ENCODE peak calls at places on chromosomes 1 and 21, in nine cellular contexts. D is CD4-positive, alpha-beta T cell; J is NCI-H2171 treated with DMSO at 0.1 percent for 48 hours; X is AG10803; R is RCC 7860; W is GM12865; P is activated CD4-positive, alpha-beta T cell treated with anti-CD3 and anti-CD28 coated beads, Interleukin-2, amount 50 U/mL, for 1 hour; A is NCI-H446; T is iPS-NIHi11. O is an unnamed sample.

GRCh38 chr1:173869108-173869359 is 854 bp downstream of the ZBTB37 start:
- DNase-seq in D (no peak), J (no peak), X (no peak), R (no peak), W (no peak), P (no peak), A (no peak), T (no peak), O (no peak)

GRCh38 chr1:35186239-35186638 is 6.7 kb downstream of the SFPQ start:
- DNase-seq in D (no peak), J (no peak), X (no peak), R (no peak), W (no peak), P (no peak), A (no peak), T (no peak), O (no peak)

GRCh38 chr1:91026777-91027176 is 4.9 kb upstream of the ZNF644 start:
- DNase-seq in D (no peak), J (no peak), X (peak; percentile 26), R (no peak), W (no peak), P (no peak), A (no peak), T (no peak), O (peak; percentile 34)

GRCh38 chr1:107897428-107898339 is 67.3 kb downstream of the VAV3 start:
- DNase-seq in D (no peak), J (no peak), X (no peak), R (no peak), W (peak; percentile 29), P (no peak), A (no peak), T (no peak), O (no peak)

GRCh38 chr1:24443241-24443656 is 27.6 kb downstream of the NIPAL3 start:
- DNase-seq in D (no peak), J (peak; percentile 23), X (peak; percentile 70), R (no peak), W (no peak), P (no peak), A (no peak), T (peak; percentile 29), O (no peak)

GRCh38 chr1:204285438-204286322 is 71.9 kb upstream of the GOLT1A start:
- DNase-seq in D (no peak), J (no peak), X (no peak), R (no peak), W (no peak), P (no peak), A (peak; percentile 41), T (no peak), O (no peak)

GRCh38 chr1:243471026-243471685 is 215.3 kb downstream of the SDCCAG8 start:
- DNase-seq in D (no peak), J (peak; percentile 99), X (no peak), R (no peak), W (no peak), P (no peak), A (peak; percentile 75), T (no peak), O (no peak)

GRCh38 chr1:155329980-155330598 is 9.4 kb downstream of the RUSC1 start:
- DNase-seq in D (no peak), J (no peak), X (no peak), R (no peak), W (no peak), P (no peak), A (no peak), T (no peak), O (no peak)

GRCh38 chr1:203537806-203538464 is 44.0 kb downstream of the OPTC start:
- DNase-seq in D (no peak), J (peak; percentile 28), X (peak; percentile 58), R (no peak), W (no peak), P (no peak), A (no peak), T (no peak), O (peak; percentile 41)

GRCh38 chr1:86502721-86503430 is 34.1 kb downstream of the CLCA1 start:
- DNase-seq in D (no peak), J (peak; percentile 39), X (no peak), R (no peak), W (peak; percentile 37), P (no peak), A (no peak), T (peak; percentile 12), O (no peak)

GRCh38 chr1:206100226-206100780 is 16.9 kb downstream of the AVPR1B start:
- DNase-seq in D (no peak), J (no peak), X (no peak), R (no peak), W (no peak), P (no peak), A (no peak), T (no peak), O (no peak)

GRCh38 chr1:20873311-20873710 is 86.2 kb upstream of the HP1BP3 start:
- DNase-seq in D (no peak), J (no peak), X (no peak), R (no peak), W (no peak), P (no peak), A (no peak), T (no peak), O (no peak)

GRCh38 chr1:9028921-9029715 is 2.9 kb upstream of the SLC2A7 start:
- DNase-seq in D (no peak), J (no peak), X (peak; percentile 96), R (no peak), W (no peak), P (no peak), A (no peak), T (no peak), O (peak; percentile 43)

GRCh38 chr1:226457307-226457712 is 49.4 kb upstream of the PARP1 start:
- DNase-seq in D (peak; percentile 40), J (no peak), X (no peak), R (no peak), W (peak; percentile 14), P (peak; percentile 21), A (no peak), T (peak; percentile 65), O (peak; percentile 5)

GRCh38 chr1:24045766-24046165 is 65.6 kb upstream of the SRSF10 start:
- DNase-seq in D (no peak), J (no peak), X (peak; percentile 59), R (no peak), W (no peak), P (no peak), A (no peak), T (no peak), O (peak; percentile 58)

GRCh38 chr1:40305451-40305850 is 11.6 kb downstream of the COL9A2 start:
- DNase-seq in D (no peak), J (peak; percentile 19), X (no peak), R (no peak), W (no peak), P (no peak), A (no peak), T (no peak), O (peak; percentile 25)

GRCh38 chr1:1187938-1188337 is 14.3 kb downstream of the TTLL10 start:
- DNase-seq in D (no peak), J (no peak), X (peak; percentile 71), R (no peak), W (no peak), P (no peak), A (no peak), T (no peak), O (peak; percentile 53)

GRCh38 chr1:230068952-230069684 is 2.1 kb downstream of the GALNT2 start:
- DNase-seq in D (no peak), J (no peak), X (no peak), R (no peak), W (peak; percentile 16), P (no peak), A (no peak), T (peak; percentile 30), O (no peak)

GRCh38 chr1:153390938-153391710 is at the start of gene S100A8:
- DNase-seq in D (no peak), J (no peak), X (no peak), R (no peak), W (no peak), P (no peak), A (no peak), T (no peak), O (no peak)

GRCh38 chr1:44696789-44697188 is 22.3 kb downstream of the ARMH1 start:
- DNase-seq in D (peak; percentile 45), J (no peak), X (no peak), R (no peak), W (peak; percentile 69), P (peak; percentile 16), A (no peak), T (no peak), O (no peak)

GRCh38 chr21:45556645-45557601 is 14.7 kb upstream of the SLC19A1 start:
- DNase-seq in D (no peak), J (no peak), X (no peak), R (peak; percentile 22), W (no peak), P (no peak), A (no peak), T (no peak), O (peak; percentile 47)

GRCh38 chr1:63612564-63612963 is 19.4 kb downstream of the PGM1 start:
- DNase-seq in D (no peak), J (no peak), X (peak; percentile 54), R (no peak), W (no peak), P (no peak), A (no peak), T (no peak), O (no peak)

GRCh38 chr1:201444792-201445191 is 23.3 kb upstream of the TNNI1 start:
- DNase-seq in D (no peak), J (no peak), X (no peak), R (no peak), W (no peak), P (no peak), A (no peak), T (no peak), O (peak; percentile 17)

GRCh38 chr1:221035680-221036153 is 156.5 kb downstream of the HLX start:
- DNase-seq in D (no peak), J (no peak), X (peak; percentile 67), R (peak; percentile 83), W (no peak), P (no peak), A (no peak), T (no peak), O (peak; percentile 82)

GRCh38 chr1:107748529-107748928 is 216.5 kb downstream of the VAV3 start:
- DNase-seq in D (no peak), J (peak; percentile 64), X (peak; percentile 48), R (peak; percentile 32), W (no peak), P (no peak), A (peak; percentile 36), T (no peak), O (peak; percentile 27)

GRCh38 chr1:16352842-16353535 is 709 bp upstream of the FBXO42 start:
- DNase-seq in D (no peak), J (no peak), X (no peak), R (no peak), W (peak; percentile 47), P (no peak), A (no peak), T (no peak), O (no peak)

GRCh38 chr1:231039161-231040018 is 664 bp downstream of the FAM89A start:
- DNase-seq in D (peak; percentile 41), J (peak; percentile 50), X (peak; percentile 27), R (no peak), W (peak; percentile 8), P (peak; percentile 16), A (no peak), T (peak; percentile 58), O (no peak)

GRCh38 chr1:178382372-178382771 is 114.4 kb downstream of the CLEC20A start:
- DNase-seq in D (no peak), J (no peak), X (no peak), R (no peak), W (no peak), P (no peak), A (no peak), T (no peak), O (no peak)

O was measured in fibroblast of mammary gland.